ENCODE peak calls at places on chromosomes 3 and 15, in seven cellular contexts. Q is K562, B is WTC11, J is GM12878, N is HCT116, W is HepG2, E is H1. G is an unnamed sample.

GRCh38 chr3:114714237-114714636 is 420.4 kb downstream of the TIGIT start:
- DNase-seq in Q (no peak), B (no peak), J (no peak), N (no peak), W (no peak), E (no peak), G (no peak)

GRCh38 chr3:14246414-14246813 is 67.8 kb downstream of the LSM3 start:
- DNase-seq in Q (no peak), B (no peak), J (no peak), N (no peak), W (peak), E (no peak), G (no peak)

GRCh38 chr3:150925751-150926201 is 20.5 kb upstream of the MINDY4B start:
- DNase-seq in Q (peak), B (peak), J (no peak), N (peak), W (peak), E (peak), G (peak)

GRCh38 chr15:68789921-68790575 is 30.6 kb downstream of the ANP32A start:
- DNase-seq in Q (no peak), B (peak), J (no peak), N (no peak), W (no peak), E (no peak), G (no peak)

GRCh38 chr3:73772599-73772998 is 147.9 kb upstream of the PDZRN3 start:
- DNase-seq in Q (no peak), B (no peak), J (no peak), N (no peak), W (no peak), E (no peak), G (no peak)

GRCh38 chr3:123027292-123028232 is at the start of gene SEMA5B:
- DNase-seq in Q (peak), B (peak), J (no peak), N (no peak), W (no peak), E (peak), G (peak)

GRCh38 chr15:87089551-87089950 is 1009.9 kb downstream of the AGBL1 start:
- DNase-seq in Q (no peak), B (no peak), J (no peak), N (no peak), W (no peak), E (no peak), G (no peak)

GRCh38 chr15:68885070-68885469 is 45.3 kb upstream of the SPESP1 start:
- DNase-seq in Q (no peak), B (peak), J (no peak), N (no peak), W (no peak), E (no peak), G (no peak)

GRCh38 chr3:126515066-126515706 is 2.4 kb downstream of the UROC1 start:
- DNase-seq in Q (no peak), B (no peak), J (no peak), N (no peak), W (no peak), E (no peak), G (no peak)

GRCh38 chr3:117526485-117527079 is 817.0 kb downstream of the TUSC7 start:
- DNase-seq in Q (peak), B (peak), J (no peak), N (peak), W (peak), E (no peak), G (no peak)

GRCh38 chr3:182692021-182692420 is 101.3 kb upstream of the ATP11B start:
- DNase-seq in Q (no peak), B (no peak), J (no peak), N (no peak), W (no peak), E (no peak), G (no peak)

GRCh38 chr3:120093923-120094775 is at the start of gene GSK3B:
- DNase-seq in Q (peak), B (peak), J (no peak), N (peak), W (peak), E (peak), G (peak)

GRCh38 chr3:73716418-73716817 is 91.7 kb upstream of the PDZRN3 start:
- DNase-seq in Q (no peak), B (no peak), J (no peak), N (no peak), W (no peak), E (no peak), G (no peak)

GRCh38 chr15:40336129-40337122 is 4.3 kb downstream of the CCDC9B start:
- DNase-seq in Q (peak), B (peak), J (no peak), N (no peak), W (no peak), E (peak), G (no peak)

GRCh38 chr3:127791221-127791913 is 30.9 kb downstream of the MGLL start:
- DNase-seq in Q (peak), B (peak), J (peak), N (no peak), W (no peak), E (no peak), G (peak)

GRCh38 chr3:24374801-24375200 is 119.8 kb downstream of the THRB start:
- DNase-seq in Q (no peak), B (no peak), J (no peak), N (no peak), W (no peak), E (no peak), G (no peak)

GRCh38 chr3:54988302-54989022 is 60.6 kb upstream of the LRTM1 start:
- DNase-seq in Q (no peak), B (no peak), J (no peak), N (no peak), W (no peak), E (no peak), G (no peak)

GRCh38 chr3:4264040-4264439 is 39.1 kb upstream of the SETMAR start:
- DNase-seq in Q (no peak), B (no peak), J (no peak), N (no peak), W (no peak), E (no peak), G (no peak)
- TF ChIP-seq SP1 in Q (no peak), B (no peak), J (no peak), N (no peak), W (no peak), E (no peak), G (no peak)

GRCh38 chr3:52881834-52882233 is 15.5 kb downstream of the STIMATE start:
- DNase-seq in Q (no peak), B (no peak), J (no peak), N (no peak), W (no peak), E (no peak), G (no peak)

GRCh38 chr3:52879090-52879489 is 18.3 kb downstream of the STIMATE start:
- DNase-seq in Q (no peak), B (no peak), J (no peak), N (no peak), W (no peak), E (no peak), G (no peak)

GRCh38 chr3:52879581-52879980 is 17.8 kb downstream of the STIMATE start:
- DNase-seq in Q (no peak), B (no peak), J (no peak), N (no peak), W (no peak), E (no peak), G (no peak)

GRCh38 chr3:52880474-52880873 is 16.9 kb downstream of the STIMATE start:
- DNase-seq in Q (no peak), B (no peak), J (peak), N (no peak), W (no peak), E (no peak), G (no peak)

DNA sequence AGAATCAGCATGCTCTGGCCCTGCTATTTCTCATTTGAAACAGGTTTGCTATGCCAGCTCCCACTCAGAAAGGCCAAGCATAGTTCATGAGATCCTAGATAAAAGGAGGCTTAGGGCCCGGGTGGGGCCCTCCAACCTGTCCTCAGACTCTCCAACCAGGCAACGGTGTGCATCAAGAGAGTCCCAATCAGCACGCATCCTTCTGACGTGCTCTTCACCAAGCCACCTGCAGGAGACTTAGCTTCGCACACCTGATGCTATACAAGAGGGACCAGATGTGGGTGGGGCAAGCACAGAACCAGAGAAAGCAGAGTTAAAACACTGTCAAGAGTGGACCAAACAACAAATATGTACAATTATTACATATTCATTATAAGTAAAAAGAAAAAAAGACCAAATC is 17.3 kb downstream of the STIMATE start:
- DNase-seq in Q (no peak), B (no peak), J (no peak), N (no peak), W (no peak), E (no peak), G (no peak)
- TF ChIP-seq SP1 in Q (no peak), B (no peak), J (no peak), N (no peak), W (no peak), E (no peak), G (no peak)

GRCh38 chr3:176951144-176951543 is 246.1 kb downstream of the TBL1XR1 start:
- DNase-seq in Q (no peak), B (no peak), J (no peak), N (no peak), W (no peak), E (no peak), G (no peak)

GRCh38 chr3:176954517-176954916 is 242.8 kb downstream of the TBL1XR1 start:
- DNase-seq in Q (no peak), B (no peak), J (no peak), N (no peak), W (no peak), E (no peak), G (no peak)

GRCh38 chr3:176951586-176952292 is 245.5 kb downstream of the TBL1XR1 start:
- DNase-seq in Q (no peak), B (no peak), J (no peak), N (no peak), W (no peak), E (no peak), G (no peak)

GRCh38 chr3:176950743-176951142 is 246.5 kb downstream of the TBL1XR1 start:
- DNase-seq in Q (no peak), B (no peak), J (no peak), N (no peak), W (no peak), E (no peak), G (no peak)

DNA sequence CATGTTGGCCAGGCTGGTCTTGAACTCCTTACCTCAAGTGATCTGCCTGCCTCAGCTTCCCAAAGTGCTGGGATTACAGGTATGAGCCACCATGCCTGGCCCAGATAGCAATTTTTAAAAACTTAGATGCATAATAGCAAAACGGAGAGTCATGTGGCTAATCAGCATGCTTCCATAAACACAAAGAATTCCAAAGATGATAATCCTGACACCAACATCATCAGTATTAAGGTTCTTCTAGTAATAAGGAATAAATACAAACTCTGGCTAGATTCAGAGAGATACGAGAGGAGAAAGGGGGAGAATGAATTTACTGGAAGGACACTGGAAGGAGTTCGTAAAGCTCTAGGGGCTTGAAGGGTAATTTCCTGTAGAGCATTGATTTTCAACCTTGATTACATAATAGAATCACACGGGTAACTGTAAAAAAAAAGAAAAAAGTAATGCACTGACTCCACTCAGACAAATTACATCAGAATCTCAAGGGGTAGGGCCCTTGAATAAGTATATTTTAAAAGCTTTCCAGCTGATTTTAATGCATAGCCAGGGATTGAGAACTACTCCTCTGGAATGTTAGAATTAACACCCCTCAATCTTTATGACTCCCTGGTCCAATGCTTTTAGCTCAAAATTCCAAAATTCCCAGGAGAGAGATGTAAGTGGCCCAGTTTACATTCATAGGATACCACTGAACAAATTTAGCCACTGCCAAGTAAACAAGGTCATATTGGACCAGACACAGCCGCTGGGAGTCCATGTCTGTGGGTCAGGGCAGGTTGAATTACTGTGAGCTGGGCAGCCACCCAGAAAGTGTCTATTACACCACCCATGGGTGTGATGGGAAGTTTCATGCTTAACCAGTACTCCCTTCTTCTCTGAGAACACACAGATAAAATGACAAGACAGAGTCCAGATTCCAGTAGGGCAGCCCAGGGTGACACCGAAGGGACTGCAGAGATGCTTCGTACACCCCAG is 243.9 kb downstream of the TBL1XR1 start:
- DNase-seq in Q (no peak), B (no peak), J (no peak), N (no peak), W (no peak), E (no peak), G (no peak)
- TF ChIP-seq SP1 in Q (no peak), B (no peak), J (no peak), N (no peak), W (no peak), E (no peak), G (no peak)

DNA sequence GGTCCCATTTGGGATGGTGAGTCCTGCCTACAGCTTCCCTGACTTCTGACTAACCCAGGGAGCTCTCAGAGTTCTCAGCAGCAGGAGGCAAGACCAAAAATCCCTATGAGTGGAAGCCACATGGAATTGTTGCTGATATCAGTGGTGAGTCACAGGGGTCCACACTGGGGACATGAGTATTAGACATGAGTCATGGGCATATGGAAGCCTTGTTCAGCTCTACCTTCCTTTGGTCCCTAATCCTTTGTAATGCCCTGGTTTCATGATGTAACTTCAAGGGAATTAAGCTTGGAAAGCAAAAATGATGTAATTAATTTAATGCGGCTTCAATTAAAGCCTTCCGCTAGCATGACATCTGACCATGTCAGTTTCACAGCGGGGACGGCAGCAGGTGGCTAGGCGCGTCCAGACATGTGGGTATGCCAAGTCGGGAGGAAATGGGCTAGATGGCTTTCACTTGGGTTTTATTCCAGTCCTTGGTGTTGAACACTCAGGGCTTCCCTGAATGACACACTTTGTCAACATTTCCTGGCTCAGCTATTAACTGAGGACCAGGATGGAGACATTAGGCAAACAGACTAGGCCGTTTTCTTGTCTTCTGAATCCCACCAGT is 176.1 kb upstream of the RGMA start:
- DNase-seq in Q (no peak), B (no peak), J (no peak), N (no peak), W (peak), E (no peak), G (no peak)
- TF ChIP-seq SP1 in Q (no peak), B (no peak), J (no peak), N (no peak), W (no peak), E (no peak), G (no peak)

GRCh38 chr15:77821188-77821958 is 188.7 kb upstream of the LINGO1 start:
- DNase-seq in Q (peak), B (peak), J (no peak), N (peak), W (peak), E (peak), G (peak)

GRCh38 chr15:77821959-77822256 is 189.2 kb upstream of the LINGO1 start:
- DNase-seq in Q (no peak), B (no peak), J (no peak), N (no peak), W (no peak), E (no peak), G (no peak)

GRCh38 chr15:77818484-77819270 is 186.0 kb upstream of the LINGO1 start:
- DNase-seq in Q (no peak), B (peak), J (no peak), N (no peak), W (no peak), E (peak), G (no peak)

GRCh38 chr15:77819271-77819806 is 186.6 kb upstream of the LINGO1 start:
- DNase-seq in Q (no peak), B (peak), J (no peak), N (no peak), W (no peak), E (peak), G (peak)

GRCh38 chr15:77819841-77820728 is 187.4 kb upstream of the LINGO1 start:
- DNase-seq in Q (peak), B (peak), J (no peak), N (peak), W (peak), E (peak), G (peak)
- TF ChIP-seq SP1 in Q (no peak), B (no peak), J (no peak), N (no peak), W (no peak), E (no peak), G (no peak)

DNA sequence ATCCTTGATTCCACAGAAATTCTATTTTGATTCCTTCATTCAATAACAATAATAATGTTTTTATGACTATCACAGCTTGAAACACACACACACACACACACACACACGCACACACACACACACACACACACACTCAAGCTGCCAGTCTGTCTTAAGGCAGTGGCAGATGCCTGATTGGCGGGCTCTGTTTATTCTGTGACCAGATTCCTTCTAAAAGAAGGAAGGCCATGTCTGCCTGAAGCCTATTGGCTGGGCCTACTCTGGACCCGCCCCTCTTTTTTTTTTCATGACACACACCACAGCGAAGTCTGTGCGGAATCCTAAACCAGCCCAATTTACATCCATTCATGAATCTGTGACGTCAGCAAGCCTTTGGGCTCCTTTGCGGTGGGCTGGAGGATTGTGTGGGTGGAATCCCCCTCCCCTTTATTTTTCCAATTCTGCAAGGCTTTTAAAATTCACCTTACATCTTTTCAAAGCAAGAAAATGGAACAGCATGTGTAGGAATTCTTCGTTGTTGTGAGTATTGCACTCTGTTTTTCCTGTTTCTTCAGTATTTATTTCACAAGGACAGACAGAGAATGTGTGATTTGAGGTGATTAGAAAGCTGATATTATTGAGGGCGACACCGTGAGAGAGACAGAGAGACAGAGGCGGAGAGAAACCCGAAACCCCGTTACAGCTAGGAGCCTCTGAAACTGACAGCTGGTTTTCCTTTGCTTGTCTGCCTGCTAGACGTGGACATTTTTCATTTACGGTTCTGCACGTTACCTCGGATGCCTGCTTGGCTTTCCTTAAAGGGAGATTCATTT is at the start of gene MAP3K13:
- DNase-seq in Q (peak), B (peak), J (peak), N (peak), W (peak), E (peak), G (peak)
- TF ChIP-seq SP1 in Q (no peak), B (no peak), J (peak), N (peak), W (no peak), E (peak), G (no peak)

G was measured in HEK293T.